ENCODE peak calls at places on chromosome X, in six cellular contexts. Q is AG20443; X is body of pancreas; O is heart right ventricle; N is cardiac muscle cell; Z is CD8-positive, alpha-beta T cell. T is an unnamed sample.

GRCh38 chrX:65196758-65197371 is 220.6 kb upstream of the ZC4H2 start:
- DNase-seq in O (no peak), X (peak; percentile 65), N (no peak), Z (no peak), Q (peak; percentile 18), T (no peak)

GRCh38 chrX:23503835-23504539 is 163.3 kb upstream of the PRDX4 start:
- DNase-seq in N (peak; percentile 80), X (peak; percentile 95), Q (peak; percentile 28), O (peak; percentile 62), Z (no peak), T (no peak)

GRCh38 chrX:1291110-1291740 is 22.6 kb downstream of the CSF2RA start:
- DNase-seq in N (no peak), O (no peak), Z (no peak), Q (no peak), X (no peak), T (no peak)

GRCh38 chrX:150063673-150064072 is 125.4 kb upstream of the EOLA2 start:
- DNase-seq in N (no peak), Q (no peak), Z (no peak), O (no peak), X (no peak), T (no peak)

GRCh38 chrX:72169008-72169728 is 12.4 kb upstream of the PIN4 start:
- DNase-seq in O (no peak), Z (peak; percentile 44), X (no peak), Q (no peak), N (peak; percentile 27), T (no peak)

GRCh38 chrX:44244008-44244407 is 99.5 kb downstream of the EFHC2 start:
- DNase-seq in Z (no peak), N (peak; percentile 49), O (no peak), X (no peak), Q (peak; percentile 16), T (no peak)

GRCh38 chrX:23554304-23554703 is 113.0 kb upstream of the PRDX4 start:
- DNase-seq in X (no peak), Q (peak; percentile 14), N (peak; percentile 60), O (no peak), Z (no peak), T (no peak)

GRCh38 chrX:150212672-150213480 is 150.2 kb upstream of the MAMLD1 start:
- DNase-seq in Z (no peak), Q (peak; percentile 17), X (peak; percentile 15), O (peak; percentile 34), N (peak; percentile 56), T (no peak)

GRCh38 chrX:118974088-118974907 is at the start of gene LONRF3:
- DNase-seq in Q (peak; percentile 64), O (peak; percentile 65), X (peak; percentile 84), N (peak; percentile 64), Z (peak; percentile 57), T (peak; percentile 20)

GRCh38 chrX:5681159-5681558 is 547.5 kb downstream of the NLGN4X start:
- DNase-seq in O (no peak), X (no peak), N (no peak), Z (no peak), Q (peak; percentile 7), T (no peak)

GRCh38 chrX:88621278-88621677 is 125.7 kb upstream of the CPXCR1 start:
- DNase-seq in Q (no peak), O (no peak), N (no peak), X (no peak), Z (no peak), T (no peak)

GRCh38 chrX:153687121-153688039 is at the start of gene SLC6A8:
- DNase-seq in N (peak; percentile 71), Q (peak; percentile 86), O (peak; percentile 80), X (peak; percentile 78), Z (no peak), T (peak; percentile 73)

GRCh38 chrX:49237060-49237459 is 1.8 kb downstream of the CCDC22 start:
- DNase-seq in Z (no peak), N (no peak), Q (no peak), X (no peak), O (no peak), T (no peak)

GRCh38 chrX:120301497-120301896 is 9.8 kb downstream of the TMEM255A start:
- DNase-seq in N (no peak), Z (no peak), Q (no peak), O (no peak), X (no peak), T (no peak)

GRCh38 chrX:116281106-116281505 is 110.6 kb downstream of the AGTR2 start:
- DNase-seq in Z (no peak), Q (no peak), O (no peak), N (no peak), X (no peak), T (no peak)

GRCh38 chrX:46198858-46199257 is 346.4 kb downstream of the ZNF674 start:
- DNase-seq in O (no peak), X (no peak), N (no peak), Q (no peak), Z (no peak), T (no peak)

GRCh38 chrX:39759526-39760224 is 338.1 kb downstream of the BCOR start:
- DNase-seq in N (peak; percentile 66), O (peak; percentile 27), X (peak; percentile 68), Z (no peak), Q (peak; percentile 72), T (no peak)

GRCh38 chrX:44945736-44946135 is 72.7 kb downstream of the KDM6A start:
- DNase-seq in X (no peak), N (no peak), Q (no peak), Z (no peak), O (no peak), T (no peak)

GRCh38 chrX:14095702-14096101 is 66.0 kb upstream of the GEMIN8 start:
- DNase-seq in Q (peak; percentile 58), X (peak; percentile 62), Z (peak; percentile 17), N (peak; percentile 76), O (no peak), T (no peak)

GRCh38 chrX:7330551-7330950 is 182.6 kb upstream of the PUDP start:
- DNase-seq in X (no peak), Q (no peak), O (no peak), N (peak; percentile 0), Z (no peak), T (no peak)

GRCh38 chrX:77442728-77443127 is 4.5 kb upstream of the FGF16 start:
- DNase-seq in Q (peak; percentile 49), O (no peak), N (peak; percentile 41), X (no peak), Z (no peak), T (no peak)

GRCh38 chrX:110420771-110421498 is 62.3 kb downstream of the RTL9 start:
- DNase-seq in Q (peak; percentile 20), Z (no peak), O (no peak), X (no peak), N (no peak), T (peak; percentile 25)

GRCh38 chrX:10208281-10208856 is 51.6 kb downstream of the CLCN4 start:
- DNase-seq in Q (no peak), X (no peak), Z (no peak), N (no peak), O (no peak), T (no peak)

GRCh38 chrX:48957477-48957826 is at the start of gene OTUD5:
- DNase-seq in X (peak; percentile 70), Q (peak; percentile 55), Z (peak; percentile 88), O (peak; percentile 61), N (no peak), T (peak; percentile 71)

GRCh38 chrX:19867411-19867732 is 20.0 kb downstream of the SH3KBP1 start:
- DNase-seq in X (no peak), N (peak; percentile 77), O (no peak), Z (no peak), Q (peak; percentile 30), T (no peak)

GRCh38 chrX:53435997-53436396 is 1.8 kb upstream of the HSD17B10 start:
- DNase-seq in Z (peak; percentile 65), Q (peak; percentile 56), N (peak; percentile 77), O (peak; percentile 26), X (peak; percentile 72), T (peak; percentile 2)

GRCh38 chrX:18620349-18620748 is 51.6 kb downstream of the RS1 start:
- DNase-seq in O (no peak), N (no peak), X (peak; percentile 48), Q (no peak), Z (no peak), T (no peak)

GRCh38 chrX:5051831-5052491 is 1176.7 kb downstream of the NLGN4X start:
- DNase-seq in X (peak; percentile 26), O (no peak), Z (no peak), N (peak; percentile 16), Q (no peak), T (no peak)

GRCh38 chrX:150357790-150358189 is 5.3 kb upstream of the MAMLD1 start:
- DNase-seq in O (no peak), X (no peak), Z (no peak), N (no peak), Q (no peak), T (no peak)

GRCh38 chrX:40273356-40274050 is 175.7 kb upstream of the BCOR start:
- DNase-seq in N (peak; percentile 51), Q (no peak), Z (no peak), X (no peak), O (no peak), T (peak; percentile 17)

GRCh38 chrX:22748093-22748999 is 251.4 kb upstream of the DDX53 start:
- DNase-seq in N (peak; percentile 57), X (peak; percentile 55), O (peak; percentile 12), Q (peak; percentile 39), Z (peak; percentile 19), T (peak; percentile 0)